ENCODE peak calls at places on chromosomes 6 and 20, in four cellular contexts. One of them, this sample, is unnamed.
A peak's percentile ranks its signal among the peaks of the same experiment; 100 is the strongest.

GRCh38 chr6:149925253-149925973 is 2.5 kb upstream of the RAET1G start:
- DNase-seq in OCI-LY7: no peak
- DNase-seq in Panc1: no peak
- DNase-seq in upper lobe of left lung: peak; percentile 85
- DNase-seq in this sample: peak; percentile 31

GRCh38 chr6:167137881-167138280 is 15.0 kb downstream of the CCR6 start:
- DNase-seq in OCI-LY7: no peak
- DNase-seq in Panc1: no peak
- DNase-seq in upper lobe of left lung: no peak
- DNase-seq in this sample: no peak

GRCh38 chr6:134936927-134937326 is 13.0 kb downstream of the ALDH8A1 start:
- DNase-seq in OCI-LY7: no peak
- DNase-seq in Panc1: no peak
- DNase-seq in upper lobe of left lung: no peak
- DNase-seq in this sample: no peak

GRCh38 chr20:64149809-64150560 is 14.3 kb upstream of the MYT1 start:
- DNase-seq in OCI-LY7: no peak
- DNase-seq in Panc1: no peak
- DNase-seq in upper lobe of left lung: no peak
- DNase-seq in this sample: peak; percentile 9

GRCh38 chr6:4281341-4282293 is 146.2 kb upstream of the ECI2 start:
- DNase-seq in OCI-LY7: peak; percentile 2
- DNase-seq in Panc1: no peak
- DNase-seq in upper lobe of left lung: peak; percentile 86
- DNase-seq in this sample: peak; percentile 61

GRCh38 chr6:130975325-130975724 is 87.7 kb downstream of the EPB41L2 start:
- DNase-seq in OCI-LY7: no peak
- DNase-seq in Panc1: no peak
- DNase-seq in upper lobe of left lung: no peak
- DNase-seq in this sample: no peak

GRCh38 chr6:24436979-24437378 is 34.2 kb downstream of the MRS2 start:
- DNase-seq in OCI-LY7: no peak
- DNase-seq in Panc1: no peak
- DNase-seq in upper lobe of left lung: peak; percentile 31
- DNase-seq in this sample: no peak

GRCh38 chr6:1027109-1027794 is 284.6 kb upstream of the FOXQ1 start:
- DNase-seq in OCI-LY7: no peak
- DNase-seq in Panc1: no peak
- DNase-seq in upper lobe of left lung: no peak
- DNase-seq in this sample: no peak

GRCh38 chr6:1604347-1604990 is 5.2 kb upstream of the FOXC1 start:
- DNase-seq in OCI-LY7: peak; percentile 57
- DNase-seq in Panc1: no peak
- DNase-seq in upper lobe of left lung: peak; percentile 95
- DNase-seq in this sample: peak; percentile 81

GRCh38 chr6:79984261-79984660 is 20.2 kb upstream of the TTK start:
- DNase-seq in OCI-LY7: no peak
- DNase-seq in Panc1: no peak
- DNase-seq in upper lobe of left lung: no peak
- DNase-seq in this sample: no peak

GRCh38 chr6:11196511-11197174 is 35.8 kb downstream of the NEDD9 start:
- DNase-seq in OCI-LY7: no peak
- DNase-seq in Panc1: no peak
- DNase-seq in upper lobe of left lung: no peak
- DNase-seq in this sample: no peak

GRCh38 chr6:22271044-22271443 is 25.8 kb downstream of the PRL start:
- DNase-seq in OCI-LY7: peak; percentile 4
- DNase-seq in Panc1: no peak
- DNase-seq in upper lobe of left lung: no peak
- DNase-seq in this sample: no peak

GRCh38 chr6:15439410-15440022 is 193.6 kb downstream of the JARID2 start:
- DNase-seq in OCI-LY7: no peak
- DNase-seq in Panc1: no peak
- DNase-seq in upper lobe of left lung: no peak
- DNase-seq in this sample: no peak

GRCh38 chr20:37538003-37538402 is 10.3 kb upstream of the BLCAP start:
- DNase-seq in OCI-LY7: no peak
- DNase-seq in Panc1: no peak
- DNase-seq in upper lobe of left lung: no peak
- DNase-seq in this sample: no peak

GRCh38 chr6:79989641-79990040 is 14.8 kb upstream of the TTK start:
- DNase-seq in OCI-LY7: no peak
- DNase-seq in Panc1: no peak
- DNase-seq in upper lobe of left lung: no peak
- DNase-seq in this sample: no peak

GRCh38 chr6:52640170-52640569 is 30.7 kb upstream of the TMEM14A start:
- DNase-seq in OCI-LY7: no peak
- DNase-seq in Panc1: no peak
- DNase-seq in upper lobe of left lung: no peak
- DNase-seq in this sample: peak; percentile 27

GRCh38 chr20:31712112-31712553 is 10.5 kb downstream of the BCL2L1 start:
- DNase-seq in OCI-LY7: no peak
- DNase-seq in Panc1: no peak
- DNase-seq in upper lobe of left lung: no peak
- DNase-seq in this sample: no peak

GRCh38 chr6:167974644-167975344 is 22.7 kb upstream of the KIF25 start:
- DNase-seq in OCI-LY7: no peak
- DNase-seq in Panc1: no peak
- DNase-seq in upper lobe of left lung: no peak
- DNase-seq in this sample: no peak

GRCh38 chr20:5024982-5025381 is 23.7 kb upstream of the SLC23A2 start:
- DNase-seq in OCI-LY7: no peak
- DNase-seq in Panc1: no peak
- DNase-seq in upper lobe of left lung: no peak
- DNase-seq in this sample: no peak

GRCh38 chr6:135331002-135331401 is 149.9 kb downstream of the MYB start:
- DNase-seq in OCI-LY7: no peak
- DNase-seq in Panc1: no peak
- DNase-seq in upper lobe of left lung: no peak
- DNase-seq in this sample: no peak

GRCh38 chr6:30750379-30750668 is 6.0 kb upstream of the IER3 start:
- DNase-seq in OCI-LY7: no peak
- DNase-seq in Panc1: no peak
- DNase-seq in upper lobe of left lung: no peak
- DNase-seq in this sample: no peak

GRCh38 chr6:41449399-41450245 is 96.6 kb upstream of the FOXP4 start:
- DNase-seq in OCI-LY7: no peak
- DNase-seq in Panc1: no peak
- DNase-seq in upper lobe of left lung: no peak
- DNase-seq in this sample: peak; percentile 81

GRCh38 chr6:45464685-45465084 is 87.0 kb upstream of the SUPT3H start:
- DNase-seq in OCI-LY7: no peak
- DNase-seq in Panc1: no peak
- DNase-seq in upper lobe of left lung: no peak
- DNase-seq in this sample: no peak

GRCh38 chr20:62405108-62405980 is 1.7 kb downstream of the CABLES2 start:
- DNase-seq in OCI-LY7: no peak
- DNase-seq in Panc1: no peak
- DNase-seq in upper lobe of left lung: peak; percentile 52
- DNase-seq in this sample: no peak

GRCh38 chr20:57998276-57998675 is 230.2 kb downstream of the ANKRD60 start:
- DNase-seq in OCI-LY7: no peak
- DNase-seq in Panc1: no peak
- DNase-seq in upper lobe of left lung: no peak
- DNase-seq in this sample: no peak

GRCh38 chr6:104505838-104506237 is 353.9 kb downstream of the HACE1 start:
- DNase-seq in OCI-LY7: no peak
- DNase-seq in Panc1: no peak
- DNase-seq in upper lobe of left lung: no peak
- DNase-seq in this sample: no peak

GRCh38 chr6:149918151-149918905 is 4.6 kb downstream of the RAET1G start:
- DNase-seq in OCI-LY7: no peak
- DNase-seq in Panc1: no peak
- DNase-seq in upper lobe of left lung: no peak
- DNase-seq in this sample: no peak

GRCh38 chr6:84575264-84575663 is 189.1 kb downstream of the TBX18 start:
- DNase-seq in OCI-LY7: no peak
- DNase-seq in Panc1: no peak
- DNase-seq in upper lobe of left lung: no peak
- DNase-seq in this sample: no peak

DNA sequence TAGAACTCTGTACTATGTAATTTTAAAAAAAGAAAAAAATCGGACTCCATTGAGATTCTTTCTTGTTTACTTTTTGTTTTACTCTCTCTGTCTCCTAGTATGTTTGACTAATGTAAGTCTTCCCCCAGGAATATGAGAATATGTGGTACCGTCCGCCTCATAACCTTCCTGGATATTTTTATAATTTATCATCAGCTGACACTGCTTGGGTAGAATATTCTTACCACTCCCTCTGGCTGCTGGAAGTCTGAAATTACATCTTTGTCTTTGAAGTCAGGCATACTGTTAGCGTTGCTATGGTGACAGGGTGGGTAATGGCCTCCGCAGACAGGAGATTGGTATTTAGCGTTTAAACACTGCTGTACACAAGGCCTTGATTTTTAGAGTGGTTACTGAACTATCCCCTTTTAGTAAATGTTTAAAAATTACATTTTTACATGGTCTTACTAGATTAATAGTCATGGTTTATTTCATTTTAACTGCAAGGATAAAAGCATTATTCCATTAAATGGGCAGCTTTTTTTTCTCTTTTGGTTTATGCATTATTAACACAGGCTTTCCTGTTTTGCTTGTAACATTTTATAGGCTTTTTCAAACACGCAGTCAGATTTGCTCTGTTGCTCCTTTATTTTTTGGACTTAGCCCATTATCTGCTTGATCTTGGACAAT is 176.4 kb downstream of the ARID1B start:
- DNase-seq in OCI-LY7: peak; percentile 19
- DNase-seq in Panc1: no peak
- DNase-seq in upper lobe of left lung: no peak
- DNase-seq in this sample: no peak
- TF ChIP-seq CTCF in OCI-LY7: no peak
- TF ChIP-seq CTCF in Panc1: no peak
- TF ChIP-seq CTCF in upper lobe of left lung: no peak
- TF ChIP-seq CTCF in this sample: no peak

GRCh38 chr20:35741892-35742740 is at the start of gene RBM39:
- DNase-seq in OCI-LY7: peak; percentile 100
- DNase-seq in Panc1: peak; percentile 100
- DNase-seq in upper lobe of left lung: peak; percentile 94
- DNase-seq in this sample: peak; percentile 100

GRCh38 chr20:35742741-35743523 is 872 bp upstream of the RBM39 start:
- DNase-seq in OCI-LY7: peak; percentile 87
- DNase-seq in Panc1: no peak
- DNase-seq in upper lobe of left lung: no peak
- DNase-seq in this sample: peak; percentile 12

GRCh38 chr20:35737865-35738333 is 4.2 kb downstream of the RBM39 start:
- DNase-seq in OCI-LY7: no peak
- DNase-seq in Panc1: no peak
- DNase-seq in upper lobe of left lung: peak; percentile 22
- DNase-seq in this sample: no peak

GRCh38 chr20:35738410-35739179 is 3.5 kb downstream of the RBM39 start:
- DNase-seq in OCI-LY7: no peak
- DNase-seq in Panc1: no peak
- DNase-seq in upper lobe of left lung: no peak
- DNase-seq in this sample: no peak

DNA sequence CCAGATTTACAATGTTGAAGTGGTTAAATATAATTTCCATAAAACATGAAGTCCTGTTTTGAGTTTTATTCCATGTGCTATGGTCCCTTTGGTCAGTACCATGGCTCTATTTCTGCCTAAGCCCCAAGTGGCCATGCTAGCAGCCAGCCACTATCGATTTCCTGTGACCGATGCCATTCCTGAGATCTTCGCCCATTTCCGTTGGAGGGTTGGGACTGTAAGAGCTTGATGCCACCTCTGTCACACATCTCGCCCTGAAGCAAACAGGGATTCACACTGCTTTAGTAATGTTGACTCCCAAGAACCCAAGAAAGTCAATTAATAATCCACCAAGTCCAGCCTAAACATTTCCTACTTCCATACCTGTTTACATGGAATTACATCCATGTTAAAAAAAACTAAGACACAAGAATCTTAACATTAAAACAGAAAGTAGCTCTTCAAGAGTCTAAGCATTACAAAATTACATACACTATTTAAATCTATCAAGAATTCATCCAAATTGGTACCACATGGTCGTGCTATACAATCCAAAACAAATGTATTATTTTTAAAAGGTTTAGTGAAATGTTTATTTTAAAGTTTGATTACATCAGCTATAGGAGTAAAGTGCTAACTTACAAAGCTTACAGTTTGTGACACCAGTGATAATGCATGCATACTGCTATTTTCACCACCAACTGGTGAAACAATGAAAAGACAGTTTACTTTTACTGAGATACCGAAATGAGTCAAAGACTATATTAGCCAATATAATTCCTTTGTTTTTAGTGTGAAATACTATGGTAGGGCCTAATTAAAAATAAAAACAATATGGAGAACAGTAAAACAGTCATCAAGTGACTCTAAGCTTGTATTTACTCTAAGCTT is 2.5 kb downstream of the RBM39 start:
- DNase-seq in OCI-LY7: peak; percentile 50
- DNase-seq in Panc1: no peak
- DNase-seq in upper lobe of left lung: no peak
- DNase-seq in this sample: no peak
- H3K4me1 ChIP-seq in OCI-LY7: peaks cover 52% of the 10 kb centered on the region
- H3K4me1 ChIP-seq in Panc1: peaks cover 29% of the 10 kb centered on the region
- H3K4me1 ChIP-seq in upper lobe of left lung: peaks cover 62% of the 10 kb centered on the region
- H3K4me1 ChIP-seq in this sample: peaks cover 49% of the 10 kb centered on the region

GRCh38 chr6:158399040-158399700 is 86.9 kb downstream of the TULP4 start:
- DNase-seq in OCI-LY7: peak; percentile 2
- DNase-seq in Panc1: no peak
- DNase-seq in upper lobe of left lung: no peak
- DNase-seq in this sample: no peak
- TF ChIP-seq CTCF in OCI-LY7: no peak
- TF ChIP-seq CTCF in Panc1: no peak
- TF ChIP-seq CTCF in upper lobe of left lung: no peak
- TF ChIP-seq CTCF in this sample: no peak

GRCh38 chr20:51534764-51535386 is 7.6 kb downstream of the NFATC2 start:
- DNase-seq in OCI-LY7: no peak
- DNase-seq in Panc1: no peak
- DNase-seq in upper lobe of left lung: no peak
- DNase-seq in this sample: no peak

GRCh38 chr20:51533291-51534172 is 9.0 kb downstream of the NFATC2 start:
- DNase-seq in OCI-LY7: no peak
- DNase-seq in Panc1: peak; percentile 22
- DNase-seq in upper lobe of left lung: peak; percentile 48
- DNase-seq in this sample: no peak

GRCh38 chr20:51531141-51531710 is 11.3 kb downstream of the NFATC2 start:
- DNase-seq in OCI-LY7: no peak
- DNase-seq in Panc1: no peak
- DNase-seq in upper lobe of left lung: peak; percentile 59
- DNase-seq in this sample: no peak

GRCh38 chr20:51531712-51532456 is 10.6 kb downstream of the NFATC2 start:
- DNase-seq in OCI-LY7: no peak
- DNase-seq in Panc1: no peak
- DNase-seq in upper lobe of left lung: no peak
- DNase-seq in this sample: no peak

GRCh38 chr20:51532577-51533191 is 9.8 kb downstream of the NFATC2 start:
- DNase-seq in OCI-LY7: no peak
- DNase-seq in Panc1: no peak
- DNase-seq in upper lobe of left lung: peak; percentile 79
- DNase-seq in this sample: no peak
- H3K4me1 ChIP-seq in OCI-LY7: peaks cover 89% of the 10 kb centered on the region
- H3K4me1 ChIP-seq in Panc1: peaks cover 27% of the 10 kb centered on the region
- H3K4me1 ChIP-seq in upper lobe of left lung: no peaks in the 10 kb centered on the region
- H3K4me1 ChIP-seq in this sample: peaks cover 13% of the 10 kb centered on the region